ENCODE peak calls at places on chromosomes 13 and 19, in four cellular contexts. One of them, this sample, is unnamed.

GRCh38 chr13:26941345-26942174 is 181.0 kb upstream of the GPR12 start:
- DNase-seq in GM12878: no peak
- DNase-seq in gastrocnemius medialis: no peak
- DNase-seq in breast epithelium: no peak
- DNase-seq in this sample: no peak

GRCh38 chr13:34914416-34914815 is 27.7 kb upstream of the NBEA start:
- DNase-seq in GM12878: no peak
- DNase-seq in gastrocnemius medialis: no peak
- DNase-seq in breast epithelium: no peak
- DNase-seq in this sample: no peak

GRCh38 chr19:567296-567900 is 5.0 kb upstream of the BSG start:
- DNase-seq in GM12878: no peak
- DNase-seq in gastrocnemius medialis: no peak
- DNase-seq in breast epithelium: no peak
- DNase-seq in this sample: no peak

GRCh38 chr13:49627831-49628652 is at the start of gene ARL11:
- DNase-seq in GM12878: peak; percentile 39
- DNase-seq in gastrocnemius medialis: peak; percentile 39
- DNase-seq in breast epithelium: peak; percentile 70
- DNase-seq in this sample: peak; percentile 33

GRCh38 chr13:48954086-48954485 is 21.6 kb upstream of the FNDC3A start:
- DNase-seq in GM12878: no peak
- DNase-seq in gastrocnemius medialis: no peak
- DNase-seq in breast epithelium: no peak
- DNase-seq in this sample: no peak

GRCh38 chr19:28972144-28972543 is 240.8 kb downstream of the UQCRFS1 start:
- DNase-seq in GM12878: no peak
- DNase-seq in gastrocnemius medialis: no peak
- DNase-seq in breast epithelium: no peak
- DNase-seq in this sample: no peak

GRCh38 chr19:49852631-49853126 is 1.7 kb downstream of the PTOV1 start:
- DNase-seq in GM12878: no peak
- DNase-seq in gastrocnemius medialis: no peak
- DNase-seq in breast epithelium: no peak
- DNase-seq in this sample: no peak

GRCh38 chr19:12868540-12869112 is 12.6 kb downstream of the DNASE2 start:
- DNase-seq in GM12878: no peak
- DNase-seq in gastrocnemius medialis: no peak
- DNase-seq in breast epithelium: no peak
- DNase-seq in this sample: no peak

GRCh38 chr13:100517135-100517534 is 71.5 kb downstream of the GGACT start:
- DNase-seq in GM12878: no peak
- DNase-seq in gastrocnemius medialis: no peak
- DNase-seq in breast epithelium: no peak
- DNase-seq in this sample: peak; percentile 19

GRCh38 chr13:67308004-67308772 is 78.1 kb upstream of the PCDH9 start:
- DNase-seq in GM12878: no peak
- DNase-seq in gastrocnemius medialis: no peak
- DNase-seq in breast epithelium: no peak
- DNase-seq in this sample: no peak

GRCh38 chr19:49117677-49118564 is 1.0 kb downstream of the C19orf73 start:
- DNase-seq in GM12878: no peak
- DNase-seq in gastrocnemius medialis: no peak
- DNase-seq in breast epithelium: no peak
- DNase-seq in this sample: no peak

GRCh38 chr13:78660130-78660857 is 1.3 kb upstream of the OBI1 start:
- DNase-seq in GM12878: no peak
- DNase-seq in gastrocnemius medialis: peak; percentile 13
- DNase-seq in breast epithelium: no peak
- DNase-seq in this sample: peak; percentile 11

GRCh38 chr13:102651392-102651791 is 43.5 kb downstream of the METTL21C start:
- DNase-seq in GM12878: no peak
- DNase-seq in gastrocnemius medialis: no peak
- DNase-seq in breast epithelium: no peak
- DNase-seq in this sample: no peak

GRCh38 chr13:102589291-102589822 is 7.4 kb upstream of the TPP2 start:
- DNase-seq in GM12878: no peak
- DNase-seq in gastrocnemius medialis: no peak
- DNase-seq in breast epithelium: no peak
- DNase-seq in this sample: no peak

GRCh38 chr19:49802836-49803528 is 10.1 kb downstream of the FUZ start:
- DNase-seq in GM12878: no peak
- DNase-seq in gastrocnemius medialis: no peak
- DNase-seq in breast epithelium: no peak
- DNase-seq in this sample: no peak

GRCh38 chr13:97411894-97412460 is 22.0 kb upstream of the RAP2A start:
- DNase-seq in GM12878: no peak
- DNase-seq in gastrocnemius medialis: no peak
- DNase-seq in breast epithelium: no peak
- DNase-seq in this sample: no peak

GRCh38 chr13:23776698-23777570 is 112.3 kb downstream of the MIPEP start:
- DNase-seq in GM12878: peak; percentile 56
- DNase-seq in gastrocnemius medialis: no peak
- DNase-seq in breast epithelium: no peak
- DNase-seq in this sample: no peak

GRCh38 chr19:18910010-18910409 is 9.2 kb downstream of the COPE start:
- DNase-seq in GM12878: no peak
- DNase-seq in gastrocnemius medialis: no peak
- DNase-seq in breast epithelium: no peak
- DNase-seq in this sample: no peak

GRCh38 chr19:18908917-18909619 is 10.1 kb downstream of the COPE start:
- DNase-seq in GM12878: no peak
- DNase-seq in gastrocnemius medialis: no peak
- DNase-seq in breast epithelium: no peak
- DNase-seq in this sample: no peak

GRCh38 chr19:18913466-18913865 is 5.7 kb downstream of the COPE start:
- DNase-seq in GM12878: no peak
- DNase-seq in gastrocnemius medialis: no peak
- DNase-seq in breast epithelium: no peak
- DNase-seq in this sample: no peak

GRCh38 chr19:18912933-18913332 is 6.3 kb downstream of the COPE start:
- DNase-seq in GM12878: no peak
- DNase-seq in gastrocnemius medialis: no peak
- DNase-seq in breast epithelium: no peak
- DNase-seq in this sample: no peak

GRCh38 chr19:18910801-18911436 is 8.3 kb downstream of the COPE start:
- DNase-seq in GM12878: no peak
- DNase-seq in gastrocnemius medialis: no peak
- DNase-seq in breast epithelium: no peak
- DNase-seq in this sample: no peak
- H3K27ac ChIP-seq in GM12878: no peak overlapping the region
- H3K27ac ChIP-seq in gastrocnemius medialis: no peak overlapping the region
- H3K27ac ChIP-seq in breast epithelium: no peak overlapping the region
- H3K27ac ChIP-seq in this sample: no peak overlapping the region

GRCh38 chr19:38650180-38650775 is 2.8 kb downstream of the ACTN4 start:
- DNase-seq in GM12878: no peak
- DNase-seq in gastrocnemius medialis: no peak
- DNase-seq in breast epithelium: no peak
- DNase-seq in this sample: no peak
- H3K4me3 ChIP-seq in GM12878: peak overlapping the region; percentile 100
- H3K4me3 ChIP-seq in gastrocnemius medialis: peak overlapping the region; percentile 100
- H3K4me3 ChIP-seq in breast epithelium: peak overlapping the region; percentile 100
- H3K4me3 ChIP-seq in this sample: no peak overlapping the region

GRCh38 chr13:94598281-94598680 is 2.3 kb upstream of the TGDS start:
- DNase-seq in GM12878: no peak
- DNase-seq in gastrocnemius medialis: no peak
- DNase-seq in breast epithelium: no peak
- DNase-seq in this sample: no peak

GRCh38 chr13:94607056-94607455 is 5.4 kb downstream of the GPR180 start:
- DNase-seq in GM12878: no peak
- DNase-seq in gastrocnemius medialis: no peak
- DNase-seq in breast epithelium: no peak
- DNase-seq in this sample: no peak

GRCh38 chr13:94601446-94602431 is at the start of gene GPR180:
- DNase-seq in GM12878: peak; percentile 95
- DNase-seq in gastrocnemius medialis: peak; percentile 95
- DNase-seq in breast epithelium: peak; percentile 90
- DNase-seq in this sample: peak; percentile 66

GRCh38 chr13:94599877-94600276 is 1.8 kb upstream of the GPR180 start:
- DNase-seq in GM12878: no peak
- DNase-seq in gastrocnemius medialis: no peak
- DNase-seq in breast epithelium: no peak
- DNase-seq in this sample: no peak

DNA sequence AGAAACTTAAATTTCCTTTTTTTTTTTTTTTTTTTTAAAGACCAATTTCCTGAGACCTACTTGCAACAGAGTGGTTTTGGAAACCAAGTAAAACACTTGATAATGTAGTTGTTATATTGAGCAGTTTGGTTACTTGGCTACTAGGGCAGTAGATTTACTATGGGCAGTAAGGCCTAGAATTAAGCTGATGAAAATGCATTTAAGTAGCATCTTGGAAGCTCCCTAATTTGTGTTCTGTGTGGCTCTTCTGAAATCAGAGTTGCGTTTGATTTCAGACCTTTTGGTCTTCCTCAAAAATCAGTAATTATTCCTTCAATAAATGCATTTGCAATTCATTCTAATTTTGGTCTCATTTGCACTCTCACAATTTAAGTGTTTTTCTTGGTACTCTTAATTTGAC is 810 bp downstream of the GPR180 start:
- DNase-seq in GM12878: no peak
- DNase-seq in gastrocnemius medialis: no peak
- DNase-seq in breast epithelium: no peak
- DNase-seq in this sample: no peak
- H3K27ac ChIP-seq in GM12878: peak overlapping the region; percentile 80
- H3K27ac ChIP-seq in gastrocnemius medialis: peak overlapping the region; percentile 77
- H3K27ac ChIP-seq in breast epithelium: no peak overlapping the region
- H3K27ac ChIP-seq in this sample: no peak overlapping the region

GRCh38 chr19:18160441-18160791 is 7.5 kb downstream of the PIK3R2 start:
- DNase-seq in GM12878: no peak
- DNase-seq in gastrocnemius medialis: no peak
- DNase-seq in breast epithelium: no peak
- DNase-seq in this sample: no peak
- H3K4me3 ChIP-seq in GM12878: peak overlapping the region; percentile 70
- H3K4me3 ChIP-seq in gastrocnemius medialis: peak overlapping the region; percentile 44
- H3K4me3 ChIP-seq in breast epithelium: peak overlapping the region; percentile 52
- H3K4me3 ChIP-seq in this sample: no peak overlapping the region

This sample was measured in CD8-positive, alpha-beta T cell.